ENCODE peak calls at places on chromosomes 5 and 9, in five cellular contexts. F, C, Q, K and M are unnamed samples. For H3K4me1 and H3K27me3, the result is how much of the 10 kb centered on the place peaks cover.

GRCh38 chr5:148641735-148642134 is 12.6 kb downstream of the HTR4 start:
- DNase-seq in K (no peak), Q (no peak), F (no peak), C (no peak), M (no peak)

GRCh38 chr9:128625391-128626145 is 31.1 kb downstream of the DYNC2I2 start:
- DNase-seq in F (no peak), Q (no peak), C (no peak), K (no peak), M (no peak)

GRCh38 chr9:133951265-133951664 is 40.9 kb downstream of the VAV2 start:
- DNase-seq in F (no peak), K (no peak), C (no peak), Q (no peak), M (no peak)

GRCh38 chr5:149796025-149796424 is 65.9 kb downstream of the PPARGC1B start:
- DNase-seq in F (no peak), C (no peak), K (peak), Q (no peak), M (no peak)

GRCh38 chr5:96661101-96661840 is 905 bp upstream of the CAST start:
- DNase-seq in Q (peak), F (peak), K (peak), C (peak), M (no peak)

GRCh38 chr9:90872835-90873294 is 71.2 kb downstream of the SYK start:
- DNase-seq in Q (no peak), K (no peak), C (no peak), F (no peak), M (no peak)

GRCh38 chr5:81212211-81212687 is 20.9 kb upstream of the CKMT2 start:
- DNase-seq in K (no peak), C (no peak), Q (peak), F (no peak), M (no peak)

GRCh38 chr9:87278971-87279731 is 218.5 kb upstream of the DAPK1 start:
- DNase-seq in F (no peak), Q (no peak), C (no peak), K (no peak), M (peak)

GRCh38 chr9:22413884-22414283 is 32.7 kb upstream of the DMRTA1 start:
- DNase-seq in K (no peak), F (no peak), Q (no peak), C (no peak), M (no peak)

GRCh38 chr5:18314192-18314778 is 680.0 kb downstream of the TAF11L14 start:
- DNase-seq in F (no peak), K (peak), Q (peak), C (no peak), M (no peak)

GRCh38 chr5:56818409-56819026 is 3.2 kb downstream of the MAP3K1 start:
- DNase-seq in Q (no peak), K (peak), C (no peak), F (no peak), M (no peak)

GRCh38 chr9:133236291-133237071 is 27.4 kb upstream of the OBP2B start:
- DNase-seq in C (no peak), K (no peak), Q (no peak), F (no peak), M (no peak)

GRCh38 chr9:133658442-133659431 is 22.6 kb downstream of the DBH start:
- DNase-seq in C (no peak), Q (peak), F (peak), K (peak), M (no peak)

GRCh38 chr5:150116667-150117395 is 30.5 kb upstream of the CSF1R start:
- DNase-seq in K (no peak), F (peak), Q (no peak), C (no peak), M (peak)

GRCh38 chr9:133786371-133786753 is 48.2 kb upstream of the SARDH start:
- DNase-seq in K (no peak), C (no peak), Q (no peak), F (no peak), M (no peak)

GRCh38 chr9:4384750-4385149 is 84.9 kb upstream of the GLIS3 start:
- DNase-seq in F (no peak), K (no peak), Q (no peak), C (no peak), M (no peak)

GRCh38 chr9:35518212-35518917 is 28.5 kb downstream of the RUSC2 start:
- DNase-seq in C (peak), F (no peak), K (peak), Q (peak), M (peak)

GRCh38 chr5:98713027-98713426 is 60.4 kb upstream of the RGMB start:
- DNase-seq in F (no peak), K (peak), Q (no peak), C (no peak), M (peak)

GRCh38 chr9:16290169-16290568 is 580.3 kb downstream of the BNC2 start:
- DNase-seq in Q (no peak), F (no peak), C (no peak), K (no peak), M (no peak)

GRCh38 chr9:35515766-35516165 is 25.9 kb downstream of the RUSC2 start:
- DNase-seq in C (peak), F (no peak), K (no peak), Q (no peak), M (no peak)

GRCh38 chr5:133930061-133930823 is 38.2 kb downstream of the C5orf15 start:
- DNase-seq in K (peak), C (no peak), Q (no peak), F (no peak), M (no peak)

GRCh38 chr5:159033351-159033657 is 66.4 kb downstream of the EBF1 start:
- DNase-seq in Q (no peak), F (no peak), C (no peak), K (no peak), M (no peak)

GRCh38 chr5:177426566-177427210 is at the start of gene GRK6:
- DNase-seq in K (no peak), Q (peak), C (no peak), F (peak), M (no peak)

GRCh38 chr5:177427919-177428573 is 1.6 kb downstream of the GRK6 start:
- DNase-seq in Q (no peak), F (peak), C (no peak), K (no peak), M (no peak)

GRCh38 chr5:177427211-177427822 is 841 bp downstream of the GRK6 start:
- DNase-seq in Q (no peak), F (no peak), K (no peak), C (no peak), M (no peak)

GRCh38 chr5:177425196-177425800 is 1.2 kb upstream of the GRK6 start:
- DNase-seq in K (no peak), F (no peak), C (no peak), Q (no peak), M (no peak)

GRCh38 chr5:177425801-177426565 is 493 bp upstream of the GRK6 start:
- DNase-seq in C (peak), F (peak), Q (peak), K (peak), M (peak)
- H3K4me1 ChIP-seq in C (under half), F (under half), Q (under half), K (under half), M (under half)

DNA sequence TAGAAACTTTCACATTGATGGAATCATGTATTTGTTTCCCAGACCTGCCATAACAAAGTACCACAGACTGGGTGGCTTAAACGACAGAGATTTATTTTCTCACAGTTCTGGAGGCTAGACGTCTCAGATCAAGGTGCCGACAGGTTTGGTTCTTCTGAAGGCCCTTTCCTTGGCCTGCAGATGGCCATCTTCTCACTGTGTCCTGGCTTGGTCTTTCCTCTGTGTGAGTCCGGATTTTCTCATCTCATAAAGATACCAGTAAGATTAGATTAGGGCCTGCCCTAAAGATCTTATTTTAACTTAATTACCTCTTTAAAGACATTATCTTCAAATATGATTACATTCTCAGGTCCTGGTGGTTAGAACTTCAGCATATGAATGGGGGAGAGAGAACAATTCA is 5.8 kb downstream of the USP20 start:
- DNase-seq in Q (no peak), F (no peak), C (no peak), K (no peak), M (no peak)
- H3K27ac ChIP-seq in Q (no peak), F (no peak), C (no peak), K (no peak), M (no peak)

GRCh38 chr5:20368581-20368980 is 380.6 kb upstream of the CDH18 start:
- DNase-seq in K (no peak), F (no peak), C (no peak), Q (no peak), M (no peak)
- H3K27me3 ChIP-seq in K (under half), F (under half), C (under half), Q (under half), M (under half)

DNA sequence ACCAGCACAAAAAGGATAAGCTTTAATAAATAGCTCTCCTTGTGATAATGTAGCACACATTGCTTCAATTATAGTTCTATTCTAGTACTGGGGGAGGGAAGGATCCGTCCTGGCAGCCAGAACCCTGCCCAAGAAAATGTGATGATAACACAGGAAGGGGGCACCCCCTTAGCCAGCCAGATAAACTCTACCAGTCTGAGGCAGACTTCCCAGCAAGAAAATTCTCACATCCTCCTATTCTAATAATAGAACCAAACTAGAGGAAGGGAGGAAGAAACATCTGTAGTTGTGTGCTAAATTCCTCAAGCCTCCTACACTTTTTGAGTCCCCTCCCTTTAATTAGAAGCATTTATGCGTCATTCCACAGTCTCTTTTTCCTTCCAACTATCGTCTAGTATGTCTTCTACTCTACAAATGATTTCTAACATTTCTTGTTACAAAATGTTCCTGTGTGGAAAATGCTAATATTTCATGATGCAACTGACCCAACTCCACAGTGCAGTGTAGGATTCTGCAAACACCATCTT is 261.0 kb downstream of the SEMA5A start:
- DNase-seq in F (peak), Q (no peak), C (no peak), K (peak), M (no peak)
- H3K4me1 ChIP-seq in F (under half), Q (under half), C (under half), K (under half), M (under half)

GRCh38 chr5:173321886-173322285 is 6.3 kb downstream of the STC2 start:
- DNase-seq in C (peak), Q (no peak), K (peak), F (no peak), M (no peak)

GRCh38 chr5:173324115-173325001 is 3.9 kb downstream of the STC2 start:
- DNase-seq in F (peak), C (no peak), K (peak), Q (peak), M (no peak)

GRCh38 chr5:173325091-173325698 is 3.0 kb downstream of the STC2 start:
- DNase-seq in C (no peak), K (no peak), F (no peak), Q (no peak), M (no peak)

GRCh38 chr5:173323799-173324114 is 4.5 kb downstream of the STC2 start:
- DNase-seq in K (no peak), C (no peak), F (no peak), Q (no peak), M (no peak)

DNA sequence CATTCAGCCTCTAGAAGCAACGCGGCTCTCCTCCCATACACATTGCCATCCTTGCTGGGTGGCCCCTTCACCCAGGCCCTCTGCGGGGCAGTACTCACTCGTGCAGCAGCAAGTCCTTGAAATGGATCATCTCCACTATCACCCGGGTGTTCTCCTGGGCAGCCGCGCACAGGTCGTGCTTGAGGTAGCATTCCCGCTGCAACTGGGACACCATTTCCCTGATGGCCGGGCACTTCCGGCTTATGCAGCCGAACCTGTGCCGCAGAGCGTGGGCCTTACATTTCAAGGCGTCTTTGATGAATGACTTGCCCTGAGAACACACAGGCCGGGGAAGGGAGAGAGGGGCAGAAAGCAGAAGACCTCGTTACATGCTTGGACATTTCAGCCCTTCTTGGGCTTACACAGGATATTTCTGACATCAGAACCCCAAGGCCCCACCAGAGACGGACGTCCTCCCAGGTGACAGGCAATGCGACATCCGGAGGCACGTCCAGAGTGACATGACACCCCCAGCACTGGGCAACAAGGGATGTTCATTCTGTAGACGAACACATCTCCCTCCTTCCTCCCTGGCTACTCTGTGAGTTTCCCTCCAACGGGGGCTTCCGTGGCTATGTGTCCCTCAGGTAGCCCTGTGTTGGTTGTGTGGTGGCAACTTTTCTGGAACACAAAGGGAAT is 5.0 kb downstream of the STC2 start:
- DNase-seq in F (no peak), Q (no peak), C (no peak), K (no peak), M (no peak)
- H3K27ac ChIP-seq in F (peak), Q (peak), C (peak), K (peak), M (no peak)

DNA sequence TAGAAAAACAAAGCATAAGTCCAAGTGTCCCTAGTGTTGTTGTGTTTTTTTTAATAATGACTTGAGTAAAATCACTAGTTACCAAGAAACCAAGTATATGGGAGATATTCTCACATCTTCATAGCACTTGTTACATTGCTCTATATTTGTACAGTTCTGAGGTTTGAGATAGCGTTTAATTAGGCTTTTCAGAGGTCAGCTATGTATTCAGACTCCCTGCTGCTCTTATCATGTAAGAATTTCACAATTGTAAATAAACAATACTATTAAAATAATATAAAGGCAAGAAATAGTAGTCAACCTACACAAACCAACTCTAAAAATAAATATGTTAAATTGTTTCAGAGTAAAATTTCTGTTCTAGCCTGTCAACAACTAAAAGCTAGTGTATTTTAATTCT is 761.9 kb upstream of the FAM174A start:
- DNase-seq in Q (no peak), C (no peak), F (no peak), K (no peak), M (no peak)
- H3K27me3 ChIP-seq in Q (under half), C (under half), F (under half), K (under half), M (under half)

GRCh38 chr9:130003943-130004552 is 38.9 kb downstream of the FNBP1 start:
- DNase-seq in Q (no peak), K (no peak), C (no peak), F (no peak), M (no peak)
- H3K4me1 ChIP-seq in Q (under half), K (under half), C (under half), F (under half), M (under half)

GRCh38 chr5:176625512-176625911 is 4.8 kb downstream of the SNCB start:
- DNase-seq in C (no peak), F (no peak), K (no peak), Q (no peak), M (no peak)
- H3K27ac ChIP-seq in C (no peak), F (no peak), K (no peak), Q (no peak), M (no peak)

GRCh38 chr5:76402880-76403712 is at the start of gene IQGAP2:
- DNase-seq in Q (peak), C (no peak), F (peak), K (peak), M (peak)

GRCh38 chr5:76403963-76404693 is 1.0 kb downstream of the IQGAP2 start:
- DNase-seq in F (no peak), Q (peak), C (no peak), K (no peak), M (no peak)

GRCh38 chr5:76402251-76402879 is 720 bp upstream of the IQGAP2 start:
- DNase-seq in C (peak), F (peak), K (no peak), Q (peak), M (no peak)

GRCh38 chr5:76403713-76403962 is 553 bp downstream of the IQGAP2 start:
- DNase-seq in Q (no peak), C (no peak), F (no peak), K (no peak), M (no peak)

DNA sequence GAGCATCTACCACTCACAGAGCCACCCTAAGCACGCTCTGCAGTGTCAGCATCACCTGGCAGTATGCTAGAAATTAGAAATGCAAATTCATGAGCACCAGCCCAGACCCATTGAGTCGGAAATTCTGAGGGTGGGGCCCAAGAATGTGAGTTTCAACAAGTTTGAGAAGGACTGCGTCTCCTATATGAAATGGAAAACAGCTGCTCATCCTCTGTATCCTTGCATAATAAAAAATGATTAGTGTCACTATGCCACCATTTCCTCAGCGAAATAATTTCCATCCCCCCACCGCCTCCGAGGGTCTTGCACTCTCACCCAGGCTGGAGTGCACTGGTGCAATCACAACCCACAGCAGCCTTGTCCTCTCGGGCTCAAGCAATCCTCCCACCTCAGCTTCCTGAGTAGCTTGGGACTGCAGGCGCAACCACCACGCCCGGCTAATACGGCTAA is 1.3 kb upstream of the IQGAP2 start:
- DNase-seq in F (no peak), C (no peak), Q (no peak), K (no peak), M (no peak)
- H3K27me3 ChIP-seq in F (half or more), C (under half), Q (under half), K (under half), M (half or more)

GRCh38 chr9:136082496-136083361 is 12.4 kb downstream of the NACC2 start:
- DNase-seq in K (no peak), C (no peak), Q (no peak), F (no peak), M (no peak)
- H3K4me1 ChIP-seq in K (under half), C (under half), Q (under half), F (under half), M (under half)